ENCODE peak calls at places on chromosomes 1 and 21, in seven cellular contexts. H is effector memory CD4-positive, alpha-beta T cell; J is esophagus squamous epithelium; U is left ventricle myocardium inferior; M is tibial nerve; Y is neuronal stem cell; C is osteoblast. T is an unnamed sample. For H3K4me1, the result is how much of the 10 kb centered on the place peaks cover.

GRCh38 chr1:229643996-229644748 is 18.1 kb downstream of the URB2 start:
- DNase-seq in J (no peak), M (no peak), U (no peak), C (no peak), H (no peak), Y (no peak), T (no peak)

GRCh38 chr1:7640920-7641319 is 130.2 kb upstream of the VAMP3 start:
- DNase-seq in C (peak), M (no peak), U (no peak), J (no peak), H (no peak), Y (no peak), T (no peak)

GRCh38 chr1:208107817-208108608 is 136.2 kb downstream of the PLXNA2 start:
- DNase-seq in C (peak), J (no peak), U (no peak), M (no peak), Y (no peak), H (no peak), T (peak)

GRCh38 chr1:95742591-95743089 is 508.6 kb downstream of the RWDD3 start:
- DNase-seq in H (no peak), M (no peak), J (no peak), Y (no peak), C (peak), U (peak), T (no peak)

GRCh38 chr1:232891116-232891515 is 59.3 kb upstream of the NTPCR start:
- DNase-seq in H (no peak), J (no peak), M (no peak), Y (no peak), C (peak), U (no peak), T (no peak)

GRCh38 chr1:41455479-41456271 is 28.8 kb downstream of the EDN2 start:
- DNase-seq in U (peak), C (peak), J (no peak), H (no peak), M (no peak), Y (no peak), T (no peak)

GRCh38 chr1:147052143-147052542 is 114.0 kb downstream of the NBPF12 start:
- DNase-seq in U (no peak), H (no peak), M (no peak), C (no peak), Y (no peak), J (no peak), T (no peak)

GRCh38 chr1:220818421-220819173 is 31.9 kb downstream of the MTARC1 start:
- DNase-seq in J (no peak), H (no peak), U (no peak), C (peak), M (no peak), Y (no peak), T (peak)

GRCh38 chr1:117817629-117818028 is 111.8 kb downstream of the GDAP2 start:
- DNase-seq in M (no peak), Y (no peak), H (no peak), C (no peak), U (no peak), J (no peak), T (no peak)

GRCh38 chr1:22976461-22977243 is 4.0 kb upstream of the LACTBL1 start:
- DNase-seq in Y (peak), H (no peak), J (peak), U (peak), M (no peak), C (peak), T (peak)

GRCh38 chr1:51666463-51666862 is 49.6 kb downstream of the OSBPL9 start:
- DNase-seq in U (no peak), C (peak), M (no peak), H (no peak), J (no peak), Y (no peak), T (no peak)

GRCh38 chr1:39105841-39106765 is 80.0 kb downstream of the NDUFS5 start:
- DNase-seq in H (peak), C (peak), U (peak), J (no peak), M (no peak), Y (no peak), T (peak)

GRCh38 chr1:22133247-22133927 is 9.5 kb downstream of the WNT4 start:
- DNase-seq in Y (no peak), C (no peak), J (no peak), U (no peak), M (no peak), H (no peak), T (no peak)

GRCh38 chr1:170716835-170717429 is 53.0 kb downstream of the PRRX1 start:
- DNase-seq in J (no peak), Y (no peak), M (no peak), H (no peak), U (no peak), C (no peak), T (no peak)

GRCh38 chr1:96508226-96508625 is 213.4 kb upstream of the PTBP2 start:
- DNase-seq in M (no peak), C (no peak), U (no peak), J (no peak), Y (no peak), H (no peak), T (no peak)

GRCh38 chr1:10737268-10737624 is 59.2 kb downstream of the CASZ1 start:
- DNase-seq in U (peak), Y (no peak), J (no peak), M (no peak), H (no peak), C (no peak), T (no peak)

GRCh38 chr1:24055681-24056080 is 56.3 kb downstream of the MYOM3 start:
- DNase-seq in Y (no peak), M (no peak), J (no peak), C (no peak), U (no peak), H (no peak), T (no peak)

GRCh38 chr21:16592399-16592798 is 862.6 kb downstream of the USP25 start:
- DNase-seq in Y (no peak), C (no peak), U (no peak), M (no peak), H (no peak), J (no peak), T (no peak)

GRCh38 chr1:111516008-111516535 is 12.6 kb upstream of the ADORA3 start:
- DNase-seq in C (peak), U (peak), M (no peak), J (no peak), Y (no peak), H (no peak), T (peak)

GRCh38 chr1:118144777-118145176 is 40.3 kb downstream of the SPAG17 start:
- DNase-seq in U (no peak), Y (no peak), H (no peak), C (no peak), J (no peak), M (no peak), T (peak)

GRCh38 chr1:21534674-21535378 is 25.6 kb downstream of the ALPL start:
- DNase-seq in Y (peak), H (no peak), M (no peak), U (no peak), C (peak), J (no peak), T (peak)

GRCh38 chr1:45206808-45207624 is 611 bp upstream of the ZSWIM5 start:
- DNase-seq in U (no peak), J (no peak), H (no peak), Y (no peak), C (peak), M (no peak), T (no peak)

GRCh38 chr1:67441183-67441582 is 11.0 kb upstream of the SERBP1 start:
- DNase-seq in J (no peak), Y (no peak), H (no peak), C (no peak), M (peak), U (peak), T (peak)

GRCh38 chr1:223849855-223850254 is 4.1 kb upstream of the TP53BP2 start:
- DNase-seq in H (no peak), U (no peak), J (no peak), C (no peak), M (no peak), Y (no peak), T (no peak)

GRCh38 chr1:54407957-54408700 is 1.9 kb upstream of the SSBP3 start:
- DNase-seq in J (no peak), Y (no peak), M (no peak), H (no peak), C (peak), U (no peak), T (peak)

GRCh38 chr1:24875257-24875656 is 54.8 kb downstream of the RUNX3 start:
- DNase-seq in J (no peak), C (no peak), H (no peak), M (no peak), Y (no peak), U (no peak), T (no peak)

GRCh38 chr1:240946926-240947325 is 335.0 kb upstream of the GREM2 start:
- DNase-seq in M (no peak), H (no peak), C (peak), U (no peak), J (no peak), Y (no peak), T (peak)

GRCh38 chr21:37172646-37173045 is 94.5 kb downstream of the VPS26C start:
- DNase-seq in J (no peak), M (no peak), C (no peak), Y (no peak), U (no peak), H (no peak), T (no peak)

DNA sequence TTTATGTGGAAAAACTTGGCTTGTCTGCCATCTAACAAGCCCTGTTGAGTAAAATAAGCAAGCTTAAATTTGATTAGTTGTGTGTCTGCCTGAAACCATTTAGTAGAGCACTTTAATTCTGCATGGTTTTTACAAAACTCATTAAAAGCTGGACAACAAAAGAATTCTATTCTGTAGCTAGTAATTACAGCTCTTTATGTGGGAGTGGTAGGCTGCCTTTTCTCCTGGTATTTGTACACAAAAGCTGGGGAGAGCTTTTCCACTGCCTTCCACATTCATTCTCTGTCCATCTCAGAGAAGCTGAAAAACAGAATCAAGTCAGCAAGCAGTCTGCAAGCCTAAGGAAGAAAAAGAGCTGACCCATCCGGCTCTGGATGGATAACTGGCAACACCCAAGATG is 1.8 kb downstream of the ETS2 start:
- DNase-seq in J (no peak), M (no peak), H (no peak), Y (peak), U (no peak), C (peak), T (peak)
- H3K4me1 ChIP-seq in J (half or more), M (under half), H (under half), Y (under half), U (half or more), C (under half), T (half or more)

GRCh38 chr1:154788886-154789285 is 81.2 kb downstream of the KCNN3 start:
- DNase-seq in J (no peak), U (no peak), M (no peak), C (no peak), Y (no peak), H (no peak), T (no peak)
- H3K4me1 ChIP-seq in J (under half), U (under half), M (under half), C (under half), Y (under half), H (under half), T (under half)

GRCh38 chr1:247338723-247339270 is 7.1 kb upstream of the ZNF496 start:
- DNase-seq in J (no peak), Y (no peak), C (peak), M (no peak), U (no peak), H (no peak), T (no peak)
- H3K4me1 ChIP-seq in J (under half), Y (under half), C (under half), M (under half), U (under half), H (under half), T (under half)

GRCh38 chr1:234536756-234537155 is 57.8 kb upstream of the TARBP1 start:
- DNase-seq in H (no peak), C (no peak), J (no peak), U (no peak), M (no peak), Y (no peak), T (no peak)

GRCh38 chr1:234533975-234534876 is 55.2 kb upstream of the TARBP1 start:
- DNase-seq in J (no peak), Y (no peak), H (no peak), U (peak), M (peak), C (peak), T (peak)

GRCh38 chr1:234537236-234537635 is 58.3 kb upstream of the TARBP1 start:
- DNase-seq in C (no peak), J (no peak), Y (no peak), M (no peak), U (no peak), H (no peak), T (no peak)

GRCh38 chr1:234535763-234536515 is 57.0 kb upstream of the TARBP1 start:
- DNase-seq in H (no peak), J (no peak), M (peak), C (peak), U (peak), Y (peak), T (peak)

GRCh38 chr1:234535208-234535607 is 56.2 kb upstream of the TARBP1 start:
- DNase-seq in J (no peak), U (no peak), Y (no peak), M (no peak), H (no peak), C (no peak), T (no peak)
- H3K4me1 ChIP-seq in J (half or more), U (half or more), Y (under half), M (half or more), H (under half), C (under half), T (under half)

GRCh38 chr1:33334081-33334552 is 13.2 kb upstream of the A3GALT2 start:
- DNase-seq in M (peak), J (no peak), H (no peak), Y (no peak), U (peak), C (peak), T (no peak)

GRCh38 chr1:33332881-33333280 is 12.0 kb upstream of the A3GALT2 start:
- DNase-seq in M (no peak), J (no peak), C (no peak), U (no peak), H (no peak), Y (no peak), T (no peak)

GRCh38 chr1:33331444-33332356 is 10.8 kb upstream of the A3GALT2 start:
- DNase-seq in J (no peak), Y (no peak), H (no peak), C (peak), U (no peak), M (no peak), T (no peak)

GRCh38 chr1:33330906-33331305 is 10.0 kb upstream of the A3GALT2 start:
- DNase-seq in H (no peak), M (no peak), Y (no peak), J (no peak), U (no peak), C (peak), T (no peak)

DNA sequence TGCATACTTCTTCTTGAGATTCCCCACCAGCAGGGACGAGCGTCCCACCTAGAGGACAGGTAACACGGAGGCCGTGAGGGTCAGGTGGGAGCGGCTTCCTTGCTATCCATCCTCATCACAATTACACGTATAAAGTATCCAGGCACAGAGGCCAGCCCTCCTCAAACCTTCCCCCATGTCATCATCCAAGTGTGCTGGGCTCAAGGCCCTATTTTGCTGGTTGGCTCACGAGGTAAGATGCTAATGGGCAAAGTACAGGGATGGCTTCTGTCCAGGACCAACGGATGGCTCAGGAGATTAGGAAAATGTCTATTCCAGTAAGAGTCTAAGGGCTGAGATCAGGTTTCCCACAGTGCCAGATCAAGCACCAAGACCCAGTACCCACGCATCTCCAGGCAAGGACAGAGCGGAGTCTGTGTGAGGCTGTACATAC is 11.5 kb upstream of the A3GALT2 start:
- DNase-seq in Y (no peak), M (no peak), U (no peak), C (peak), J (no peak), H (no peak), T (no peak)
- H3K4me1 ChIP-seq in Y (under half), M (half or more), U (half or more), C (half or more), J (half or more), H (under half), T (under half)

GRCh38 chr1:12158362-12159092 is 8.3 kb upstream of the TNFRSF1B start:
- DNase-seq in U (no peak), Y (peak), H (no peak), J (no peak), C (no peak), M (no peak), T (no peak)
- H3K4me1 ChIP-seq in U (under half), Y (under half), H (half or more), J (under half), C (under half), M (under half), T (under half)

DNA sequence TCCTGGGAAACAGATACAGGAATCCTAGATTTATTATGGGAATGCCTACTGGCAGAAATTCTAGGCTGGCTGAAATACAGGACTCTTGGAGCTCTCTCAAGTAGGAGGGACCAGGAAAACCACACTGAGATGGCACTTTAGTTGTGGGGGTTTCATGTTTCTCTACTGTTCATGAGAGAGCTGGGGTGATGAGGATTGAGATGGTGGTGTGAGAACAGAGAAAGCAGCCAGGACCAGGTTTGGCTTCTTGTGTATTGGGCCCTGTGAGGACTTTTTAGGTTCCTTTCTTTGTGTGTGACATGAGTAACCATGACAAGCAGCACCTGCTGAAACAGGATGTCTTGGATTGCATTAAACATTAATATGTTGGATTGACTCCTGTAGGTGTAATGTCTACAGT is 4.9 kb downstream of the ARID1A start:
- DNase-seq in H (no peak), C (peak), Y (no peak), M (no peak), U (no peak), J (no peak), T (no peak)
- H3K4me1 ChIP-seq in H (half or more), C (half or more), Y (under half), M (half or more), U (half or more), J (half or more), T (half or more)

GRCh38 chr1:89901957-89902669 is 81.3 kb downstream of the LRRC8D start:
- DNase-seq in J (no peak), C (no peak), Y (no peak), U (no peak), H (no peak), M (no peak), T (no peak)
- H3K4me1 ChIP-seq in J (under half), C (half or more), Y (under half), U (half or more), H (under half), M (under half), T (half or more)

GRCh38 chr1:169047074-169047473 is 59.4 kb upstream of the ATP1B1 start:
- DNase-seq in C (no peak), H (no peak), J (no peak), M (no peak), Y (no peak), U (no peak), T (no peak)

GRCh38 chr1:169044971-169045370 is 61.5 kb upstream of the ATP1B1 start:
- DNase-seq in Y (no peak), M (no peak), U (no peak), C (no peak), J (no peak), H (no peak), T (no peak)

GRCh38 chr1:169046671-169047070 is 59.8 kb upstream of the ATP1B1 start:
- DNase-seq in C (no peak), U (no peak), M (no peak), J (no peak), Y (no peak), H (no peak), T (no peak)

GRCh38 chr1:169049258-169049936 is 57.1 kb upstream of the ATP1B1 start:
- DNase-seq in U (no peak), M (no peak), H (no peak), Y (no peak), C (no peak), J (no peak), T (no peak)

GRCh38 chr1:169048043-169048442 is 58.4 kb upstream of the ATP1B1 start:
- DNase-seq in C (no peak), H (no peak), J (no peak), U (no peak), Y (no peak), M (no peak), T (no peak)
- H3K4me1 ChIP-seq in C (under half), H (under half), J (under half), U (under half), Y (under half), M (under half), T (under half)

GRCh38 chr1:156493154-156493631 is 7.4 kb downstream of the MEF2D start:
- DNase-seq in J (no peak), H (no peak), M (no peak), Y (no peak), U (no peak), C (peak), T (no peak)
- H3K4me1 ChIP-seq in J (half or more), H (half or more), M (half or more), Y (under half), U (half or more), C (half or more), T (under half)

T was measured in endothelial cell of umbilical vein.